ENCODE peak calls at places on chromosomes 3 and 15, in four cellular contexts. One of them, this sample, is unnamed. For H3K4me1 and H3K9me3, the result is how much of the 10 kb centered on the place peaks cover.

GRCh38 chr3:150081084-150081483 is 110.4 kb upstream of the PFN2 start:
- DNase-seq in adipocyte: peak
- DNase-seq in right cardiac atrium: no peak
- DNase-seq in uterus: no peak
- DNase-seq in this sample: no peak

GRCh38 chr3:73622135-73622534 is 2.6 kb downstream of the PDZRN3 start:
- DNase-seq in adipocyte: peak
- DNase-seq in uterus: peak
- DNase-seq in right cardiac atrium: peak
- DNase-seq in this sample: no peak

GRCh38 chr3:194373912-194374311 is 4.4 kb upstream of the LRRC15 start:
- DNase-seq in uterus: no peak
- DNase-seq in adipocyte: no peak
- DNase-seq in right cardiac atrium: no peak
- DNase-seq in this sample: no peak

GRCh38 chr3:195110647-195111321 is 160.2 kb downstream of the XXYLT1 start:
- DNase-seq in adipocyte: no peak
- DNase-seq in right cardiac atrium: peak
- DNase-seq in uterus: peak
- DNase-seq in this sample: no peak

GRCh38 chr15:77030042-77030927 is 35.4 kb downstream of the PSTPIP1 start:
- DNase-seq in right cardiac atrium: peak
- DNase-seq in uterus: peak
- DNase-seq in adipocyte: no peak
- DNase-seq in this sample: no peak

GRCh38 chr15:76123031-76123430 is 63.2 kb downstream of the TMEM266 start:
- DNase-seq in uterus: no peak
- DNase-seq in right cardiac atrium: no peak
- DNase-seq in adipocyte: no peak
- DNase-seq in this sample: no peak

GRCh38 chr3:165529451-165529850 is 307.8 kb downstream of the BCHE start:
- DNase-seq in right cardiac atrium: no peak
- DNase-seq in uterus: no peak
- DNase-seq in adipocyte: no peak
- DNase-seq in this sample: no peak

GRCh38 chr3:42052132-42052866 is 38.9 kb upstream of the TRAK1 start:
- DNase-seq in adipocyte: no peak
- DNase-seq in uterus: no peak
- DNase-seq in right cardiac atrium: no peak
- DNase-seq in this sample: no peak

GRCh38 chr15:45637552-45638033 is 2.8 kb downstream of the SQOR start:
- DNase-seq in uterus: peak
- DNase-seq in right cardiac atrium: peak
- DNase-seq in adipocyte: peak
- DNase-seq in this sample: no peak

GRCh38 chr3:87503901-87504498 is 227.6 kb upstream of the POU1F1 start:
- DNase-seq in adipocyte: peak
- DNase-seq in uterus: no peak
- DNase-seq in right cardiac atrium: no peak
- DNase-seq in this sample: peak

GRCh38 chr3:152205097-152205593 is 63.6 kb upstream of the MBNL1 start:
- DNase-seq in right cardiac atrium: no peak
- DNase-seq in uterus: no peak
- DNase-seq in adipocyte: no peak
- DNase-seq in this sample: no peak

GRCh38 chr3:134846084-134846483 is 51.0 kb downstream of the EPHB1 start:
- DNase-seq in uterus: no peak
- DNase-seq in right cardiac atrium: no peak
- DNase-seq in adipocyte: no peak
- DNase-seq in this sample: no peak

GRCh38 chr15:85472349-85472748 is 91.9 kb downstream of the AKAP13 start:
- DNase-seq in adipocyte: no peak
- DNase-seq in uterus: no peak
- DNase-seq in right cardiac atrium: no peak
- DNase-seq in this sample: no peak

GRCh38 chr3:25354071-25354470 is 74.0 kb upstream of the RARB start:
- DNase-seq in adipocyte: peak
- DNase-seq in right cardiac atrium: no peak
- DNase-seq in uterus: no peak
- DNase-seq in this sample: no peak

GRCh38 chr3:9695322-9695721 is 8.3 kb upstream of the CPNE9 start:
- DNase-seq in adipocyte: no peak
- DNase-seq in right cardiac atrium: no peak
- DNase-seq in uterus: no peak
- DNase-seq in this sample: no peak

GRCh38 chr3:177810162-177810623 is 612.9 kb upstream of the TBL1XR1 start:
- DNase-seq in right cardiac atrium: no peak
- DNase-seq in adipocyte: peak
- DNase-seq in uterus: no peak
- DNase-seq in this sample: no peak

GRCh38 chr3:157069406-157069805 is 90.5 kb downstream of the CCNL1 start:
- DNase-seq in uterus: no peak
- DNase-seq in right cardiac atrium: no peak
- DNase-seq in adipocyte: no peak
- DNase-seq in this sample: no peak

GRCh38 chr15:20346082-20346805 is 195.4 kb downstream of the GOLGA6L6 start:
- DNase-seq in uterus: no peak
- DNase-seq in right cardiac atrium: peak
- DNase-seq in adipocyte: no peak
- DNase-seq in this sample: no peak

GRCh38 chr3:122468896-122469533 is 45.7 kb downstream of the KPNA1 start:
- DNase-seq in adipocyte: no peak
- DNase-seq in uterus: no peak
- DNase-seq in right cardiac atrium: no peak
- DNase-seq in this sample: peak

GRCh38 chr3:133206921-133207320 is 168.7 kb downstream of the TMEM108 start:
- DNase-seq in uterus: no peak
- DNase-seq in right cardiac atrium: peak
- DNase-seq in adipocyte: no peak
- DNase-seq in this sample: peak

GRCh38 chr3:97497138-97497537 is 267.4 kb upstream of the ARL6 start:
- DNase-seq in adipocyte: no peak
- DNase-seq in right cardiac atrium: no peak
- DNase-seq in uterus: no peak
- DNase-seq in this sample: no peak

GRCh38 chr15:39132071-39132470 is 448.8 kb upstream of the THBS1 start:
- DNase-seq in right cardiac atrium: no peak
- DNase-seq in adipocyte: no peak
- DNase-seq in uterus: no peak
- DNase-seq in this sample: no peak

GRCh38 chr15:39134282-39134681 is 446.6 kb upstream of the THBS1 start:
- DNase-seq in uterus: no peak
- DNase-seq in adipocyte: no peak
- DNase-seq in right cardiac atrium: no peak
- DNase-seq in this sample: no peak

GRCh38 chr15:39130556-39131379 is 450.1 kb upstream of the THBS1 start:
- DNase-seq in adipocyte: no peak
- DNase-seq in uterus: no peak
- DNase-seq in right cardiac atrium: no peak
- DNase-seq in this sample: no peak

GRCh38 chr15:39131605-39132004 is 449.3 kb upstream of the THBS1 start:
- DNase-seq in right cardiac atrium: no peak
- DNase-seq in uterus: no peak
- DNase-seq in adipocyte: no peak
- DNase-seq in this sample: no peak

DNA sequence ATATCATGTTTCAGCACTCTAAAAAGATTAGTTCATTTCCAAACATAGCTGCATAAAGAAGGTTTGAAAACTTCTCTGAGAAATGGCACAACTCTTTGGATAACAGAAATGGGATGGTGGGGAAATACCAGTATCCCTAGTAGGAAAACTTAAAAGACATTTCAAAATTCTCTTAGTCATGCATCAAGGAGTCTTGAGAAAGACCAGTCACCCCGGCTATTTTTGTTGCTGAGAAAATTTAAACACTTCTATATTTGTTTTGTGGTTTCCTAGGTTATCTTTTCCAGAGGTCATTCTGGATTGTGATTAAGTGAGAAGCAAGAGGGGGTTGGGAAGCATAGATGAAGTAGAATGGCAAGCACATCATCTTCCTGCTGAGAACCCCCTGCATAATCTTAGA is 447.7 kb upstream of the THBS1 start:
- DNase-seq in adipocyte: peak
- DNase-seq in right cardiac atrium: no peak
- DNase-seq in uterus: no peak
- DNase-seq in this sample: no peak
- H3K4me1 ChIP-seq in adipocyte: half or more
- H3K4me1 ChIP-seq in right cardiac atrium: under half
- H3K4me1 ChIP-seq in uterus: under half
- H3K4me1 ChIP-seq in this sample: under half

GRCh38 chr3:137769321-137770065 is 5.4 kb downstream of the SOX14 start:
- DNase-seq in adipocyte: no peak
- DNase-seq in uterus: no peak
- DNase-seq in right cardiac atrium: no peak
- DNase-seq in this sample: no peak

GRCh38 chr3:137770821-137771399 is 6.8 kb downstream of the SOX14 start:
- DNase-seq in uterus: no peak
- DNase-seq in right cardiac atrium: no peak
- DNase-seq in adipocyte: peak
- DNase-seq in this sample: no peak

GRCh38 chr3:137770066-137770805 is 6.1 kb downstream of the SOX14 start:
- DNase-seq in adipocyte: no peak
- DNase-seq in uterus: no peak
- DNase-seq in right cardiac atrium: no peak
- DNase-seq in this sample: no peak

GRCh38 chr3:137772231-137772617 is 8.1 kb downstream of the SOX14 start:
- DNase-seq in right cardiac atrium: no peak
- DNase-seq in adipocyte: no peak
- DNase-seq in uterus: no peak
- DNase-seq in this sample: no peak

GRCh38 chr3:137771401-137772230 is 7.5 kb downstream of the SOX14 start:
- DNase-seq in uterus: no peak
- DNase-seq in adipocyte: no peak
- DNase-seq in right cardiac atrium: no peak
- DNase-seq in this sample: no peak
- H3K9me3 ChIP-seq in uterus: under half
- H3K9me3 ChIP-seq in adipocyte: under half
- H3K9me3 ChIP-seq in right cardiac atrium: under half
- H3K9me3 ChIP-seq in this sample: under half

DNA sequence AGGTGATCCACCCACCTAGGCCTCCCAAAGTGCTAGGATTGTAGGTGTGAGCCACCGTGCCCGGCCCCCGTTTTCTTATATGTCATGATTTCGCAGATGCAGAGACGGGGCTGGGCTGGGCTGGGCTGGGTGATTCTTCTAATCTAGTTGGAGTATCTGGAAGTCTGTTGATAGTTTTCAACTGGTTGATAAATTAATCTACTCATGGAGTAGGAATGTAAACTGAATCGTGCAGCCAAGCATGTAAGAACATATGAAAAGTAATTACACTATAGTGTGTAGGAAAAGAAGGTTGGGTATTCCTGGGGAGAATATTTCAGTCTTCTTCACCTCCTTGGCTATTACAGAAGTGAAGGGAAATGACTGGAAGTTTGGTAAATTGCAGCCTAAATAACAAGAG is 82.6 kb upstream of the MAGI1 start:
- DNase-seq in right cardiac atrium: no peak
- DNase-seq in uterus: no peak
- DNase-seq in adipocyte: peak
- DNase-seq in this sample: no peak
- H3K4me1 ChIP-seq in right cardiac atrium: under half
- H3K4me1 ChIP-seq in uterus: under half
- H3K4me1 ChIP-seq in adipocyte: under half
- H3K4me1 ChIP-seq in this sample: under half

GRCh38 chr3:118277803-118278202 is 756.8 kb downstream of the IGSF11 start:
- DNase-seq in uterus: no peak
- DNase-seq in right cardiac atrium: no peak
- DNase-seq in adipocyte: no peak
- DNase-seq in this sample: no peak
- H3K9me3 ChIP-seq in uterus: under half
- H3K9me3 ChIP-seq in right cardiac atrium: under half
- H3K9me3 ChIP-seq in adipocyte: under half
- H3K9me3 ChIP-seq in this sample: under half

DNA sequence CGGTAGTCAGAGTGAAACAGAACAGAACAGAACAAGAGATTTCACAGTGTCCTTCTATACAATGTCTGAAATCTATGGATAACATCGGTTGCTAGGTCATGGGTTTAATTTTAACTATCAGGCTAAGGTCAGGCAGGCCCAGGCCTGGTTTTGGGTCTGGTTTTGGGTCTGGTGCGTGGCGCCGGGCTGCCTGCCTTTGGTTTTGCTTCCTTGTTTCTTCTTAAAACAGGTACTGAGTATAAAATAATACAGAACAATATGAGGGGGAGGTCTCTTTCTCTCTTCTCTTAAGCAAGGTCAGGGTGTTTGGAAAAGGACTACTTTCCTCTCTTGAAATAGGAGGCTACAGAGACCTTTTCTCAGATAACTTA is 1.4 kb downstream of the AEN start:
- DNase-seq in right cardiac atrium: no peak
- DNase-seq in uterus: no peak
- DNase-seq in adipocyte: no peak
- DNase-seq in this sample: no peak
- H3K4me1 ChIP-seq in right cardiac atrium: under half
- H3K4me1 ChIP-seq in uterus: under half
- H3K4me1 ChIP-seq in adipocyte: under half
- H3K4me1 ChIP-seq in this sample: under half